ENCODE peak calls at places on chromosomes 6 and 20, in five cellular contexts. A is dorsolateral prefrontal cortex; W is foreskin fibroblast; H is activated CD4-positive, alpha-beta T cell treated with anti-CD3 and anti-CD28 coated beads for 36 hours; M is psoas muscle. S is an unnamed sample.

GRCh38 chr6:24882295-24882694 is 53.5 kb downstream of the RIPOR2 start:
- DNase-seq in A (no peak), H (no peak), W (no peak), M (no peak), S (no peak)

GRCh38 chr6:26006086-26006939 is 43.7 kb downstream of the TRIM38 start:
- DNase-seq in M (no peak), A (no peak), H (no peak), W (peak; percentile 53), S (no peak)

GRCh38 chr20:35742741-35743523 is 872 bp upstream of the RBM39 start:
- DNase-seq in M (no peak), W (no peak), A (no peak), H (no peak), S (no peak)

GRCh38 chr6:28258877-28259777 is at the start of gene NKAPL:
- DNase-seq in A (peak; percentile 78), W (peak; percentile 87), M (peak; percentile 92), H (peak; percentile 83), S (no peak)

GRCh38 chr6:98832282-98833100 is 1.9 kb upstream of the POU3F2 start:
- DNase-seq in M (no peak), W (peak; percentile 84), H (peak; percentile 37), A (peak; percentile 81), S (peak; percentile 26)

GRCh38 chr6:98828210-98828798 is 6.1 kb upstream of the POU3F2 start:
- DNase-seq in A (no peak), H (no peak), M (no peak), W (peak; percentile 5), S (no peak)

GRCh38 chr20:41509801-41510200 is 108.4 kb downstream of the CHD6 start:
- DNase-seq in H (no peak), W (peak; percentile 82), A (no peak), M (peak; percentile 81), S (peak; percentile 15)

GRCh38 chr20:58713801-58714339 is 21.3 kb downstream of the NPEPL1 start:
- DNase-seq in A (peak; percentile 37), M (no peak), H (peak; percentile 3), W (no peak), S (no peak)

GRCh38 chr6:169341065-169341464 is 87.4 kb upstream of the THBS2 start:
- DNase-seq in W (no peak), M (no peak), A (no peak), H (no peak), S (no peak)

GRCh38 chr6:27870486-27870885 is 41.7 kb downstream of the OR2B2 start:
- DNase-seq in M (no peak), A (no peak), W (no peak), H (no peak), S (no peak)

GRCh38 chr6:96249748-96250147 is 234.0 kb downstream of the FUT9 start:
- DNase-seq in H (no peak), M (no peak), W (no peak), A (no peak), S (no peak)

GRCh38 chr6:75430631-75431345 is 62.8 kb downstream of the FILIP1 start:
- DNase-seq in M (no peak), A (no peak), W (no peak), H (no peak), S (no peak)

GRCh38 chr6:53728570-53729194 is 63.1 kb upstream of the KLHL31 start:
- DNase-seq in A (peak; percentile 52), M (no peak), H (peak; percentile 71), W (peak; percentile 72), S (no peak)

GRCh38 chr6:31075528-31075927 is 36.8 kb downstream of the C6orf15 start:
- DNase-seq in M (no peak), W (peak; percentile 81), A (no peak), H (no peak), S (peak; percentile 73)

GRCh38 chr20:57996465-57996864 is 232.0 kb downstream of the ANKRD60 start:
- DNase-seq in H (no peak), M (no peak), W (no peak), A (no peak), S (no peak)

GRCh38 chr6:106849130-106849529 is 125.4 kb downstream of the CD24 start:
- DNase-seq in M (no peak), H (no peak), W (no peak), A (no peak), S (no peak)

GRCh38 chr6:128463942-128464341 is 56.5 kb downstream of the PTPRK start:
- DNase-seq in A (no peak), W (no peak), H (no peak), M (no peak), S (no peak)

GRCh38 chr6:31971993-31972708 is at the start of gene DXO:
- DNase-seq in M (peak; percentile 97), H (peak; percentile 99), W (peak; percentile 99), A (peak; percentile 98), S (peak; percentile 96)

GRCh38 chr6:53544050-53544499 is 826 bp downstream of the GCLC start:
- DNase-seq in H (no peak), M (no peak), A (no peak), W (peak; percentile 39), S (no peak)

GRCh38 chr20:48846516-48847492 is 19.0 kb upstream of the PREX1 start:
- DNase-seq in W (peak; percentile 41), M (no peak), A (no peak), H (peak; percentile 85), S (no peak)

GRCh38 chr6:35148167-35148741 is 7.1 kb upstream of the TCP11 start:
- DNase-seq in M (no peak), A (no peak), W (peak; percentile 65), H (peak; percentile 74), S (peak; percentile 58)

GRCh38 chr6:1598433-1598832 is 11.3 kb upstream of the FOXC1 start:
- DNase-seq in W (no peak), M (no peak), A (no peak), H (no peak), S (no peak)

GRCh38 chr20:2509468-2509781 is 710 bp upstream of the ZNF343 start:
- DNase-seq in M (no peak), A (no peak), W (no peak), H (no peak), S (no peak)

GRCh38 chr20:58891076-58891685 is 38.7 kb downstream of the GNAS start:
- DNase-seq in W (peak; percentile 87), H (peak; percentile 87), A (peak; percentile 63), M (peak; percentile 90), S (no peak)

GRCh38 chr6:29965873-29966601 is 23.7 kb downstream of the HLA-A start:
- DNase-seq in A (peak; percentile 81), M (peak; percentile 90), W (peak; percentile 59), H (peak; percentile 86), S (no peak)

GRCh38 chr20:43988867-43989266 is 74.2 kb downstream of the TOX2 start:
- DNase-seq in W (peak; percentile 82), M (no peak), H (no peak), A (no peak), S (no peak)

GRCh38 chr6:36285187-36285612 is 15.3 kb downstream of the PNPLA1 start:
- DNase-seq in M (no peak), A (peak; percentile 79), W (peak; percentile 11), H (no peak), S (no peak)